ENCODE peak calls at places on chromosomes 2 and 18, in ten cellular contexts. J is DND-41, X is endodermal cell, Q is body of pancreas, U is HepG2, F is left ventricle myocardium inferior, Y is psoas muscle, G is Peyer's patch, K is IMR-90, M is tibial artery. W is an unnamed sample.

GRCh38 chr2:195658541-195658890 is 1.5 kb downstream of the SLC39A10 start:
- DNase-seq in J (peak; percentile 30), X (no peak), Q (peak; percentile 18), U (peak; percentile 81), F (no peak), Y (no peak), G (no peak), K (peak; percentile 90), M (no peak), W (no peak)

GRCh38 chr2:25699206-25699605 is 25.8 kb upstream of the DTNB start:
- DNase-seq in J (no peak), X (no peak), Q (no peak), U (no peak), F (no peak), Y (no peak), G (no peak), K (no peak), M (no peak), W (no peak)

GRCh38 chr2:72129676-72130340 is 17.9 kb downstream of the CYP26B1 start:
- DNase-seq in J (no peak), X (peak; percentile 30), Q (no peak), U (no peak), F (no peak), Y (no peak), G (no peak), K (no peak), M (no peak), W (no peak)

GRCh38 chr2:26613241-26614204 is 27.6 kb downstream of the CIB4 start:
- DNase-seq in J (no peak), X (no peak), Q (peak; percentile 29), U (no peak), F (peak; percentile 36), Y (no peak), G (no peak), K (no peak), M (no peak), W (peak; percentile 59)

GRCh38 chr2:106851055-106851454 is 34.9 kb downstream of the ST6GAL2 start:
- DNase-seq in J (no peak), X (no peak), Q (no peak), U (no peak), F (no peak), Y (no peak), G (no peak), K (no peak), M (no peak), W (no peak)

GRCh38 chr18:51399491-51400122 is 202.1 kb upstream of the MEX3C start:
- DNase-seq in J (no peak), X (no peak), Q (no peak), U (no peak), F (no peak), Y (no peak), G (no peak), K (no peak), M (no peak), W (no peak)

GRCh38 chr2:16067037-16067406 is 126.7 kb downstream of the MYCN start:
- DNase-seq in J (no peak), X (no peak), Q (no peak), U (no peak), F (no peak), Y (no peak), G (no peak), K (no peak), M (no peak), W (no peak)

GRCh38 chr2:176071330-176072291 is 12.2 kb downstream of the EVX2 start:
- DNase-seq in J (no peak), X (no peak), Q (no peak), U (no peak), F (no peak), Y (no peak), G (no peak), K (no peak), M (no peak), W (no peak)

GRCh38 chr18:28952339-28952738 is 775.4 kb upstream of the CDH2 start:
- DNase-seq in J (peak; percentile 13), X (no peak), Q (no peak), U (no peak), F (no peak), Y (no peak), G (no peak), K (no peak), M (no peak), W (no peak)

GRCh38 chr18:47996091-47996541 is 65.7 kb upstream of the SMAD2 start:
- DNase-seq in J (no peak), X (no peak), Q (no peak), U (no peak), F (no peak), Y (no peak), G (no peak), K (no peak), M (no peak), W (no peak)

GRCh38 chr2:38706846-38707345 is 41.0 kb downstream of the GALM start:
- DNase-seq in J (no peak), X (no peak), Q (no peak), U (no peak), F (no peak), Y (no peak), G (no peak), K (no peak), M (no peak), W (no peak)

GRCh38 chr2:158214431-158214830 is 112.8 kb downstream of the UPP2 start:
- DNase-seq in J (no peak), X (no peak), Q (no peak), U (peak; percentile 77), F (no peak), Y (no peak), G (no peak), K (no peak), M (peak; percentile 28), W (no peak)

GRCh38 chr2:226943862-226944610 is 108.2 kb downstream of the RHBDD1 start:
- DNase-seq in J (no peak), X (no peak), Q (no peak), U (no peak), F (no peak), Y (no peak), G (no peak), K (no peak), M (no peak), W (no peak)

DNA sequence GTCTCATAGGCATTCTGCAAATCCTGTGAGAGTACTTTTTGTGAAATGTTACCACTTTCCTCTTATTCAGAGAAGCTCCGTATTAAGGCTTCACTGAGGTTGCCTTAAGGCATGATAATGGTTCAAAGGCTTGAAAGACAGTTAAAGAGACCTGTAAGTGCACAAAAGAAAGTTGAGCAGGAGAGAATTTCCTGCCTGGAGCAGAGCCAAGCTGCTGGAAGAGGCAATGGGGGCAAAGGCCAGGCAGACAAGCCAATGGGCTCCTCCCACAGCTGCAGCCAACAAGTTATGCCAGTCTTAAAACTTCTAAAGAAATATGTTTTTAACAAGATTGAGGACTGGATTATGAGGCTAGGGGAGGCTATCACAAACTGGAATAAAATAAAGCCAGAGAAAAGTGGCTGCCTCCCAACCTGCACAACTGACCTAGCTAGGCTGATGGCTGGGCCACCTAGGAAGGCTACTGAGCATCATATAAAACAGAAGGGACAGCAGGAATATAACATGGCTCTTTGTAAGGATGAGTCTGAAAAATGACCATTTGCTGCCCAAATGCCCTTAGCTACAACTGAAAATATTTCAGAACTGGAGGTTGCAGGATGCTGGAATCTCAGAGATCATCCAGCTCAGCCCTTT is 2.1 kb downstream of the IL1B start:
- DNase-seq in J (no peak), X (peak; percentile 7), Q (peak; percentile 85), U (peak; percentile 36), F (no peak), Y (no peak), G (peak; percentile 77), K (no peak), M (no peak), W (no peak)
- H3K27ac ChIP-seq in J (no peak overlapping the region), X (no peak overlapping the region), Q (peak overlapping the region; percentile 39), U (no peak overlapping the region), F (no peak overlapping the region), Y (no peak overlapping the region), G (no peak overlapping the region), K (no peak overlapping the region), M (no peak overlapping the region), W (no peak overlapping the region)

GRCh38 chr18:11548940-11549551 is 60.4 kb upstream of the SLC35G4 start:
- DNase-seq in J (no peak), X (no peak), Q (no peak), U (no peak), F (no peak), Y (no peak), G (no peak), K (no peak), M (no peak), W (no peak)
- TF ChIP-seq CTCF in J (no peak), X (peak; percentile 48), Q (no peak), U (no peak), F (no peak), Y (no peak), G (no peak), K (no peak), M (no peak), W (no peak)

GRCh38 chr2:224169847-224170246 is 130.8 kb upstream of the SERPINE2 start:
- DNase-seq in J (no peak), X (no peak), Q (no peak), U (no peak), F (no peak), Y (no peak), G (no peak), K (no peak), M (no peak), W (no peak)

GRCh38 chr2:224173210-224173609 is 134.1 kb upstream of the SERPINE2 start:
- DNase-seq in J (no peak), X (no peak), Q (no peak), U (no peak), F (no peak), Y (no peak), G (no peak), K (no peak), M (no peak), W (no peak)

GRCh38 chr2:224173882-224174415 is 134.9 kb upstream of the SERPINE2 start:
- DNase-seq in J (no peak), X (no peak), Q (no peak), U (no peak), F (no peak), Y (no peak), G (no peak), K (no peak), M (no peak), W (no peak)

GRCh38 chr2:224175010-224175409 is 135.9 kb upstream of the SERPINE2 start:
- DNase-seq in J (no peak), X (no peak), Q (no peak), U (no peak), F (no peak), Y (no peak), G (no peak), K (no peak), M (no peak), W (no peak)

DNA sequence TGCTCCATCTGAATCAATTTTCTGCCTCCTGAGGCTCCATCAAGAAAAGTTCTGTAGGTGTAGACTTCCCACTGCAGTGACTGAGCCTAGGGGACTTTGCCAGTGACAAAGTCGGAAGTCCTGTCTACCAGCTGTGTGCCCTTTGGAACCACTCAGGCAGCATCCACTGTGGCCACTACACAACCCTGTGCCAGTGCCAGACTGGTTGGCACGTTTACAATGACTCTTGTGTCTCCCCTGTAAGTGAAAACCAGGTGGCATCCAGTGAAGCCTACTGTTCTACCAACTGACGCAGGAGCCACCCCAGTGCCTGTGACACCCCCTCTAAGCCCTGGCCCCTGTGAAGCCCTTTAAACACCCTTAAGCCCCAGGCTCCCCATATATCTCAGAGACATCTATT is 132.1 kb upstream of the SERPINE2 start:
- DNase-seq in J (no peak), X (no peak), Q (no peak), U (no peak), F (no peak), Y (no peak), G (peak; percentile 74), K (no peak), M (no peak), W (no peak)
- H3K27ac ChIP-seq in J (no peak overlapping the region), X (no peak overlapping the region), Q (no peak overlapping the region), U (no peak overlapping the region), F (no peak overlapping the region), Y (no peak overlapping the region), G (no peak overlapping the region), K (no peak overlapping the region), M (no peak overlapping the region), W (no peak overlapping the region)

GRCh38 chr2:174574657-174575056 is 22.9 kb downstream of the WIPF1 start:
- DNase-seq in J (no peak), X (no peak), Q (peak; percentile 60), U (no peak), F (no peak), Y (no peak), G (no peak), K (peak; percentile 62), M (no peak), W (no peak)
- TF ChIP-seq CTCF in J (no peak), X (no peak), Q (no peak), U (no peak), F (no peak), Y (no peak), G (no peak), K (no peak), M (no peak), W (no peak)